ENCODE peak calls at places on chromosomes 3 and 15, in eight cellular contexts. T, B, P, H, M, L, I and V are unnamed samples.

GRCh38 chr3:123323781-123324180 is 122.0 kb downstream of the SEC22A start:
- DNase-seq in T (no peak), P (no peak), L (no peak), M (no peak), H (no peak), B (no peak), I (no peak), V (no peak)

GRCh38 chr3:109275702-109276293 is 40.5 kb downstream of the DPPA2 start:
- DNase-seq in B (peak; percentile 40), I (no peak), H (peak; percentile 11), T (no peak), P (peak; percentile 86), L (no peak), M (no peak), V (peak; percentile 50)

GRCh38 chr15:98308117-98308516 is 340.2 kb upstream of the IGF1R start:
- DNase-seq in M (no peak), P (no peak), L (no peak), I (no peak), T (no peak), B (no peak), H (no peak), V (no peak)

GRCh38 chr15:51132384-51133139 is 37.9 kb upstream of the TNFAIP8L3 start:
- DNase-seq in I (no peak), M (no peak), T (no peak), P (peak; percentile 61), B (peak; percentile 55), H (peak; percentile 26), L (peak; percentile 84), V (peak; percentile 42)

GRCh38 chr3:43893721-43894120 is 203.0 kb downstream of the ABHD5 start:
- DNase-seq in I (no peak), H (no peak), P (no peak), L (peak; percentile 89), T (no peak), M (no peak), B (no peak), V (no peak)

GRCh38 chr15:58081446-58081845 is 15.9 kb upstream of the ALDH1A2 start:
- DNase-seq in B (no peak), H (no peak), T (no peak), L (no peak), M (no peak), I (no peak), P (no peak), V (no peak)

GRCh38 chr3:56667973-56668579 is 15.0 kb downstream of the TASOR start:
- DNase-seq in P (no peak), B (no peak), I (no peak), H (no peak), M (no peak), T (no peak), L (no peak), V (no peak)

GRCh38 chr3:184240384-184241140 is 8.2 kb downstream of the ALG3 start:
- DNase-seq in M (no peak), P (peak; percentile 59), L (peak; percentile 92), H (no peak), B (no peak), I (no peak), T (peak; percentile 43), V (no peak)

GRCh38 chr3:15815696-15816095 is 17.9 kb upstream of the ANKRD28 start:
- DNase-seq in L (no peak), H (no peak), P (peak; percentile 17), I (no peak), T (no peak), B (peak; percentile 21), M (no peak), V (no peak)

GRCh38 chr3:184815046-184815930 is 3.3 kb downstream of the VPS8 start:
- DNase-seq in B (no peak), H (no peak), P (no peak), T (no peak), I (no peak), M (no peak), L (no peak), V (no peak)

GRCh38 chr3:109081746-109082510 is 36.0 kb downstream of the MORC1 start:
- DNase-seq in P (peak; percentile 66), T (no peak), I (no peak), L (peak; percentile 21), B (peak; percentile 19), M (no peak), H (peak; percentile 6), V (no peak)

DNA sequence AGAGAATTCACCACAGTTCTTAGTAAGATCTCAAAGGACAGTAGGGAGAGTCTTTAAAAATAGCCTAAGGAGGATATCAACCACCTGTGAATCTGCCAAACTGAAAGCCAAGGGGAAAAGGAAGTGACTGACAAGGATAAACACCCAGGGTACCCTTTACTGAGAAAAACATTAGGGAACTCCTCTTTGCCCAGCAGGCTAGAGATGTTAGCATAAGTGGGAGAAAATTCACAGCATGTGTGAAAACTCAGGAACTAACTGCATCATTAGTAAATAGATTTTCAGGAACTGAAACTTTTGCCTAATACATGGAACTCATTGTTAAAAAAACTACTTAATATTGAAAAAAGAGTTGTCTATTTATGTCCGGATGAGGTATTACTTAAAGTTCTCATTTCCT is 375.5 kb downstream of the NTRK3 start:
- DNase-seq in H (no peak), L (no peak), T (no peak), P (no peak), I (no peak), B (no peak), M (no peak), V (no peak)
- H3K4me3 ChIP-seq in H (no peak overlapping the region), L (no peak overlapping the region), T (no peak overlapping the region), P (no peak overlapping the region), I (no peak overlapping the region), B (no peak overlapping the region), M (no peak overlapping the region), V (no peak overlapping the region)

DNA sequence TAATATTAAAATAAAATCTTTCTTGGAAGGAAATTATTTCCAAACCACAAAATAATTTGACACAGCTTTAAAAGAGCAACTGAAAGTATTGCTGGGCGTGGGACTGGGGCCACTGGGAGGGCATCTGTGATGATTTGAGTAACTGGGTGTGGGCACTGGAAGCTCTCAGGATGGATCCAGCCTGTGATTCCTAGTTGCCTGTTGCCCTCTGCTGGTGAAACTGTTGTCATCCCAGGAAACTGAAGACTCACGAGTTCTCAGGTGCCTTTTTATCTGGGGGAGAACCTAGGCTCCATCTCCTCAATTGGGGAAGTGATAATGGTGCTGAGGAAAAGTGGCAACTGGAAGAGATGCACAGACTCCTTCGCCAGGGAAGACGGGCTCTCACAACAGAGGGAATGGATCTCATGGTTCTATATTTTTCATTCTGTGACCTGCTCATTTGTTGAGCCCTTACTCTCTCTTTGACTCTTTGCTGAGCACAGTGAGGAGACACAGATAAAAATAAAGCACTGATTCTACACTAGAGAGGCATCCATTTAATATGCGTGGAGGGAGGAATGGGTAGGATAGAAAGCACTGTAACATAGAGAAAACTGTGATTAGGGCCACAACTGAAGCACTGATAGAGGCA is 61.6 kb downstream of the TPRG1 start:
- DNase-seq in P (peak; percentile 75), B (peak; percentile 58), M (no peak), L (peak; percentile 87), T (peak; percentile 49), I (no peak), H (peak; percentile 54), V (peak; percentile 50)
- TF ChIP-seq CTCF in P (peak; percentile 78), B (peak; percentile 51), M (peak; percentile 70), L (peak; percentile 89), T (peak; percentile 57), I (peak; percentile 63), H (peak; percentile 78), V (peak; percentile 49)

DNA sequence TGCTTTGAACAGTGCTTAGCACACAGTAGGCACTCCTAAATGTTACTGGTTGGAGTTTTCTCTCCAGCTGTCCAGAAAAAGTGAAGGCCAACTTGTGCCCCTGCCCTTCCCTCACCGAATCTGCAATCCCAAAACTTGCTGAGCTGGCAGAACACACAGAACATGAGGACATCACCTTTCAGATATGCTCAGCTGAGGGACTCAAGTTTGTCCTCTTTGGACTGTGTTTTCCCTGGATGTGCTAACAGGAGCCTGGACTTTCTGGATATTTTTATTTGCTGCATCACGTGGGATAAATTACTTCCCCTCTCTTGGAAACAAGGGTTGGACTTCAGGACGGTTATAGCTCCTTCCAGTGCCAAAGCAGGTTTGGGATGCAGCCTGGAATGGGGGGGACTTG is 59.5 kb upstream of the SMAD6 start:
- DNase-seq in T (no peak), P (no peak), H (no peak), L (no peak), M (no peak), B (no peak), I (no peak), V (no peak)
- H3K4me1 ChIP-seq in T (peaks cover 21% of the 10 kb centered on the region), P (peaks cover 21% of the 10 kb centered on the region), H (peaks cover 29% of the 10 kb centered on the region), L (peaks cover 45% of the 10 kb centered on the region), M (no peaks in the 10 kb centered on the region), B (no peaks in the 10 kb centered on the region), I (peaks cover 14% of the 10 kb centered on the region), V (no peaks in the 10 kb centered on the region)

GRCh38 chr3:7095116-7095515 is 234.2 kb downstream of the GRM7 start:
- DNase-seq in I (no peak), T (no peak), B (no peak), M (no peak), P (no peak), L (no peak), H (no peak), V (no peak)
- H3K4me3 ChIP-seq in I (no peak overlapping the region), T (no peak overlapping the region), B (no peak overlapping the region), M (no peak overlapping the region), P (no peak overlapping the region), L (no peak overlapping the region), H (no peak overlapping the region), V (no peak overlapping the region)

GRCh38 chr3:129593230-129593594 is 13.3 kb downstream of the PLXND1 start:
- DNase-seq in I (no peak), M (no peak), L (no peak), B (no peak), H (no peak), P (no peak), T (no peak), V (no peak)
- TF ChIP-seq CTCF in I (no peak), M (no peak), L (no peak), B (no peak), H (no peak), P (no peak), T (no peak), V (no peak)

DNA sequence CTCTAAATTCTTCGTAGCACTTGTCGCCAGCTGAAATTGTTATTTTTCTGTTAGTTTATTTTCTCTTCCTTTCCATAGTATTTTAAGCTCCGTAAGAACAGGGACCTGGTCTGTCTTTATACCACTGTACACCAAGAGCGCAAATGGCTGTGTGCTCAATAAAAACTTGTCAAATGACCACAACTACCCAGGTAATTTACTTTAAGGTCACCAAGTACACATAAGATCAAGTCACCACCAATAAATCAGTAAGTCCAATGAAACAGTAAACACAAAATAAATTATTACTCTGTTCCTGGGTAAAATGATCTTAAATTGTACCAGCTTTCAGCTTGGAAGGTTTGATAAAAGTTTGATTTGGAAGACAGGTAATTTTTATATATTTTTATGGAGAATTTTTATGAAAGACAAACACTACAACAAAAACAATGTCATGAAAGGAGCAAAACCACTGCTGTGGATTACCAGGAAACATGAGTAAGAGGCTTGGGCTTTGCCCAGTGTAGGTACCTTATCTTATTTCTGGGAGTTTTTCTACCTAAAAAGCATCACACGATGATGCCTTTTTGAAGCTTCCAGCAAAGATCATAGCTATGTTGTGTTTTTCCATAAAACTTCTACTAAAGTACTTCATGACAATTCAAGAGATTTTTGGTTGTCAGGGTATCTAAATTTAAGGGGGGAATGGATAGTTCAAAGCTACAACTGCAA is 406.8 kb downstream of the SHQ1 start:
- DNase-seq in T (no peak), L (no peak), P (no peak), I (no peak), M (no peak), H (no peak), B (no peak), V (no peak)
- H3K4me1 ChIP-seq in T (peaks cover 62% of the 10 kb centered on the region), L (peaks cover 7% of the 10 kb centered on the region), P (peaks cover 36% of the 10 kb centered on the region), I (peaks cover 49% of the 10 kb centered on the region), M (no peaks in the 10 kb centered on the region), H (peaks cover 21% of the 10 kb centered on the region), B (peaks cover 15% of the 10 kb centered on the region), V (peaks cover 26% of the 10 kb centered on the region)

GRCh38 chr3:14788644-14789043 is 30.1 kb upstream of the FGD5 start:
- DNase-seq in B (no peak), I (peak; percentile 35), L (no peak), H (no peak), T (no peak), M (no peak), P (no peak), V (no peak)
- H3K4me3 ChIP-seq in B (no peak overlapping the region), I (no peak overlapping the region), L (no peak overlapping the region), H (no peak overlapping the region), T (no peak overlapping the region), M (no peak overlapping the region), P (no peak overlapping the region), V (no peak overlapping the region)